ENCODE peak calls at places on chromosomes 4 and X, in nine cellular contexts. One of them, this sample, is unnamed.

GRCh38 chrX:15664487-15665444 is at the start of gene CLTRN:
- DNase-seq in GM06990: no peak
- DNase-seq in Ammon's horn: no peak
- DNase-seq in NCI-H2081: no peak
- DNase-seq in NK-92 treated with Interleukin-12 subunit alpha and Interleukin-12 subunit beta, amount 100 ng/mL, for 24 hours: no peak
- DNase-seq in astrocyte of the cerebellum: no peak
- DNase-seq in thyroid gland: no peak
- DNase-seq in SK-N-SH: no peak
- DNase-seq in AG04450: no peak
- DNase-seq in this sample: peak

GRCh38 chrX:1750267-1750666 is 135.4 kb downstream of the ASMT start:
- DNase-seq in GM06990: no peak
- DNase-seq in Ammon's horn: no peak
- DNase-seq in NCI-H2081: no peak
- DNase-seq in NK-92 treated with Interleukin-12 subunit alpha and Interleukin-12 subunit beta, amount 100 ng/mL, for 24 hours: no peak
- DNase-seq in astrocyte of the cerebellum: no peak
- DNase-seq in thyroid gland: no peak
- DNase-seq in SK-N-SH: no peak
- DNase-seq in AG04450: no peak
- DNase-seq in this sample: no peak

GRCh38 chrX:7159132-7159861 is 11.3 kb upstream of the PUDP start:
- DNase-seq in GM06990: no peak
- DNase-seq in Ammon's horn: no peak
- DNase-seq in NCI-H2081: peak
- DNase-seq in NK-92 treated with Interleukin-12 subunit alpha and Interleukin-12 subunit beta, amount 100 ng/mL, for 24 hours: peak
- DNase-seq in astrocyte of the cerebellum: no peak
- DNase-seq in thyroid gland: no peak
- DNase-seq in SK-N-SH: no peak
- DNase-seq in AG04450: no peak
- DNase-seq in this sample: no peak

GRCh38 chr4:16169491-16169890 is 56.8 kb downstream of the TAPT1 start:
- DNase-seq in GM06990: no peak
- DNase-seq in Ammon's horn: no peak
- DNase-seq in NCI-H2081: no peak
- DNase-seq in NK-92 treated with Interleukin-12 subunit alpha and Interleukin-12 subunit beta, amount 100 ng/mL, for 24 hours: no peak
- DNase-seq in astrocyte of the cerebellum: no peak
- DNase-seq in thyroid gland: no peak
- DNase-seq in SK-N-SH: no peak
- DNase-seq in AG04450: no peak
- DNase-seq in this sample: no peak

GRCh38 chrX:53356186-53356585 is 66.3 kb downstream of the SMC1A start:
- DNase-seq in GM06990: peak
- DNase-seq in Ammon's horn: no peak
- DNase-seq in NCI-H2081: no peak
- DNase-seq in NK-92 treated with Interleukin-12 subunit alpha and Interleukin-12 subunit beta, amount 100 ng/mL, for 24 hours: no peak
- DNase-seq in astrocyte of the cerebellum: no peak
- DNase-seq in thyroid gland: no peak
- DNase-seq in SK-N-SH: peak
- DNase-seq in AG04450: no peak
- DNase-seq in this sample: peak

GRCh38 chr4:56613101-56613862 is 67.8 kb downstream of the HOPX start:
- DNase-seq in GM06990: no peak
- DNase-seq in Ammon's horn: no peak
- DNase-seq in NCI-H2081: no peak
- DNase-seq in NK-92 treated with Interleukin-12 subunit alpha and Interleukin-12 subunit beta, amount 100 ng/mL, for 24 hours: no peak
- DNase-seq in astrocyte of the cerebellum: peak
- DNase-seq in thyroid gland: no peak
- DNase-seq in SK-N-SH: no peak
- DNase-seq in AG04450: peak
- DNase-seq in this sample: peak

GRCh38 chrX:8237718-8238117 is 66.7 kb upstream of the VCX2 start:
- DNase-seq in GM06990: no peak
- DNase-seq in Ammon's horn: no peak
- DNase-seq in NCI-H2081: no peak
- DNase-seq in NK-92 treated with Interleukin-12 subunit alpha and Interleukin-12 subunit beta, amount 100 ng/mL, for 24 hours: no peak
- DNase-seq in astrocyte of the cerebellum: no peak
- DNase-seq in thyroid gland: no peak
- DNase-seq in SK-N-SH: no peak
- DNase-seq in AG04450: no peak
- DNase-seq in this sample: peak

GRCh38 chr4:173367285-173367684 is 3.5 kb upstream of the SAP30 start:
- DNase-seq in GM06990: peak
- DNase-seq in Ammon's horn: no peak
- DNase-seq in NCI-H2081: no peak
- DNase-seq in NK-92 treated with Interleukin-12 subunit alpha and Interleukin-12 subunit beta, amount 100 ng/mL, for 24 hours: no peak
- DNase-seq in astrocyte of the cerebellum: no peak
- DNase-seq in thyroid gland: no peak
- DNase-seq in SK-N-SH: no peak
- DNase-seq in AG04450: no peak
- DNase-seq in this sample: no peak

GRCh38 chr4:75432683-75433082 is 81.5 kb downstream of the RCHY1 start:
- DNase-seq in GM06990: no peak
- DNase-seq in Ammon's horn: no peak
- DNase-seq in NCI-H2081: no peak
- DNase-seq in NK-92 treated with Interleukin-12 subunit alpha and Interleukin-12 subunit beta, amount 100 ng/mL, for 24 hours: no peak
- DNase-seq in astrocyte of the cerebellum: no peak
- DNase-seq in thyroid gland: no peak
- DNase-seq in SK-N-SH: peak
- DNase-seq in AG04450: no peak
- DNase-seq in this sample: peak

GRCh38 chr4:29075366-29075765 is 1644.8 kb upstream of the PCDH7 start:
- DNase-seq in GM06990: no peak
- DNase-seq in Ammon's horn: no peak
- DNase-seq in NCI-H2081: no peak
- DNase-seq in NK-92 treated with Interleukin-12 subunit alpha and Interleukin-12 subunit beta, amount 100 ng/mL, for 24 hours: no peak
- DNase-seq in astrocyte of the cerebellum: no peak
- DNase-seq in thyroid gland: no peak
- DNase-seq in SK-N-SH: no peak
- DNase-seq in AG04450: no peak
- DNase-seq in this sample: no peak

GRCh38 chrX:11143931-11144678 is 33.0 kb downstream of the HCCS start:
- DNase-seq in GM06990: peak
- DNase-seq in Ammon's horn: peak
- DNase-seq in NCI-H2081: peak
- DNase-seq in NK-92 treated with Interleukin-12 subunit alpha and Interleukin-12 subunit beta, amount 100 ng/mL, for 24 hours: peak
- DNase-seq in astrocyte of the cerebellum: peak
- DNase-seq in thyroid gland: peak
- DNase-seq in SK-N-SH: peak
- DNase-seq in AG04450: peak
- DNase-seq in this sample: peak

GRCh38 chr4:184384056-184384809 is 90.1 kb downstream of the IRF2 start:
- DNase-seq in GM06990: peak
- DNase-seq in Ammon's horn: peak
- DNase-seq in NCI-H2081: no peak
- DNase-seq in NK-92 treated with Interleukin-12 subunit alpha and Interleukin-12 subunit beta, amount 100 ng/mL, for 24 hours: peak
- DNase-seq in astrocyte of the cerebellum: peak
- DNase-seq in thyroid gland: no peak
- DNase-seq in SK-N-SH: no peak
- DNase-seq in AG04450: peak
- DNase-seq in this sample: no peak

GRCh38 chr4:90904018-90904417 is 776.8 kb downstream of the CCSER1 start:
- DNase-seq in GM06990: no peak
- DNase-seq in Ammon's horn: no peak
- DNase-seq in NCI-H2081: no peak
- DNase-seq in NK-92 treated with Interleukin-12 subunit alpha and Interleukin-12 subunit beta, amount 100 ng/mL, for 24 hours: no peak
- DNase-seq in astrocyte of the cerebellum: no peak
- DNase-seq in thyroid gland: no peak
- DNase-seq in SK-N-SH: no peak
- DNase-seq in AG04450: no peak
- DNase-seq in this sample: no peak

GRCh38 chr4:121792966-121793365 is 8.2 kb upstream of the EXOSC9 start:
- DNase-seq in GM06990: no peak
- DNase-seq in Ammon's horn: no peak
- DNase-seq in NCI-H2081: no peak
- DNase-seq in NK-92 treated with Interleukin-12 subunit alpha and Interleukin-12 subunit beta, amount 100 ng/mL, for 24 hours: no peak
- DNase-seq in astrocyte of the cerebellum: no peak
- DNase-seq in thyroid gland: no peak
- DNase-seq in SK-N-SH: no peak
- DNase-seq in AG04450: no peak
- DNase-seq in this sample: no peak

GRCh38 chr4:185128272-185129119 is 14.6 kb upstream of the SLC25A4 start:
- DNase-seq in GM06990: peak
- DNase-seq in Ammon's horn: no peak
- DNase-seq in NCI-H2081: no peak
- DNase-seq in NK-92 treated with Interleukin-12 subunit alpha and Interleukin-12 subunit beta, amount 100 ng/mL, for 24 hours: no peak
- DNase-seq in astrocyte of the cerebellum: no peak
- DNase-seq in thyroid gland: peak
- DNase-seq in SK-N-SH: peak
- DNase-seq in AG04450: no peak
- DNase-seq in this sample: peak

GRCh38 chr4:95546866-95547707 is 1.7 kb downstream of the UNC5C start:
- DNase-seq in GM06990: no peak
- DNase-seq in Ammon's horn: peak
- DNase-seq in NCI-H2081: no peak
- DNase-seq in NK-92 treated with Interleukin-12 subunit alpha and Interleukin-12 subunit beta, amount 100 ng/mL, for 24 hours: no peak
- DNase-seq in astrocyte of the cerebellum: no peak
- DNase-seq in thyroid gland: peak
- DNase-seq in SK-N-SH: peak
- DNase-seq in AG04450: no peak
- DNase-seq in this sample: no peak

GRCh38 chr4:106305435-106306055 is 10.5 kb downstream of the TBCK start:
- DNase-seq in GM06990: no peak
- DNase-seq in Ammon's horn: no peak
- DNase-seq in NCI-H2081: no peak
- DNase-seq in NK-92 treated with Interleukin-12 subunit alpha and Interleukin-12 subunit beta, amount 100 ng/mL, for 24 hours: no peak
- DNase-seq in astrocyte of the cerebellum: no peak
- DNase-seq in thyroid gland: no peak
- DNase-seq in SK-N-SH: no peak
- DNase-seq in AG04450: no peak
- DNase-seq in this sample: no peak

GRCh38 chrX:11678174-11678573 is 12.5 kb upstream of the ARHGAP6 start:
- DNase-seq in GM06990: no peak
- DNase-seq in Ammon's horn: no peak
- DNase-seq in NCI-H2081: no peak
- DNase-seq in NK-92 treated with Interleukin-12 subunit alpha and Interleukin-12 subunit beta, amount 100 ng/mL, for 24 hours: no peak
- DNase-seq in astrocyte of the cerebellum: no peak
- DNase-seq in thyroid gland: no peak
- DNase-seq in SK-N-SH: no peak
- DNase-seq in AG04450: no peak
- DNase-seq in this sample: peak

GRCh38 chr4:13201241-13201640 is 282.9 kb downstream of the RAB28 start:
- DNase-seq in GM06990: no peak
- DNase-seq in Ammon's horn: no peak
- DNase-seq in NCI-H2081: no peak
- DNase-seq in NK-92 treated with Interleukin-12 subunit alpha and Interleukin-12 subunit beta, amount 100 ng/mL, for 24 hours: no peak
- DNase-seq in astrocyte of the cerebellum: no peak
- DNase-seq in thyroid gland: no peak
- DNase-seq in SK-N-SH: no peak
- DNase-seq in AG04450: no peak
- DNase-seq in this sample: no peak

GRCh38 chr4:78720994-78721677 is 55.0 kb upstream of the BMP2K start:
- DNase-seq in GM06990: peak
- DNase-seq in Ammon's horn: no peak
- DNase-seq in NCI-H2081: no peak
- DNase-seq in NK-92 treated with Interleukin-12 subunit alpha and Interleukin-12 subunit beta, amount 100 ng/mL, for 24 hours: no peak
- DNase-seq in astrocyte of the cerebellum: no peak
- DNase-seq in thyroid gland: peak
- DNase-seq in SK-N-SH: no peak
- DNase-seq in AG04450: no peak
- DNase-seq in this sample: no peak

GRCh38 chrX:43970528-43970927 is 2.7 kb downstream of the NDP start:
- DNase-seq in GM06990: no peak
- DNase-seq in Ammon's horn: no peak
- DNase-seq in NCI-H2081: no peak
- DNase-seq in NK-92 treated with Interleukin-12 subunit alpha and Interleukin-12 subunit beta, amount 100 ng/mL, for 24 hours: no peak
- DNase-seq in astrocyte of the cerebellum: no peak
- DNase-seq in thyroid gland: no peak
- DNase-seq in SK-N-SH: no peak
- DNase-seq in AG04450: no peak
- DNase-seq in this sample: no peak

GRCh38 chr4:133943081-133943480 is 258.5 kb downstream of the PABPC4L start:
- DNase-seq in GM06990: no peak
- DNase-seq in Ammon's horn: no peak
- DNase-seq in NCI-H2081: no peak
- DNase-seq in NK-92 treated with Interleukin-12 subunit alpha and Interleukin-12 subunit beta, amount 100 ng/mL, for 24 hours: no peak
- DNase-seq in astrocyte of the cerebellum: no peak
- DNase-seq in thyroid gland: no peak
- DNase-seq in SK-N-SH: no peak
- DNase-seq in AG04450: no peak
- DNase-seq in this sample: peak

GRCh38 chr4:156568041-156568440 is 403.6 kb downstream of the PDGFC start:
- DNase-seq in GM06990: no peak
- DNase-seq in Ammon's horn: no peak
- DNase-seq in NCI-H2081: no peak
- DNase-seq in NK-92 treated with Interleukin-12 subunit alpha and Interleukin-12 subunit beta, amount 100 ng/mL, for 24 hours: no peak
- DNase-seq in astrocyte of the cerebellum: no peak
- DNase-seq in thyroid gland: no peak
- DNase-seq in SK-N-SH: no peak
- DNase-seq in AG04450: no peak
- DNase-seq in this sample: peak

GRCh38 chr4:2630556-2631273 is 94.3 kb downstream of the FAM193A start:
- DNase-seq in GM06990: no peak
- DNase-seq in Ammon's horn: no peak
- DNase-seq in NCI-H2081: no peak
- DNase-seq in NK-92 treated with Interleukin-12 subunit alpha and Interleukin-12 subunit beta, amount 100 ng/mL, for 24 hours: no peak
- DNase-seq in astrocyte of the cerebellum: no peak
- DNase-seq in thyroid gland: no peak
- DNase-seq in SK-N-SH: no peak
- DNase-seq in AG04450: no peak
- DNase-seq in this sample: no peak

GRCh38 chrX:130111220-130111934 is 1.1 kb upstream of the ELF4 start:
- DNase-seq in GM06990: no peak
- DNase-seq in Ammon's horn: no peak
- DNase-seq in NCI-H2081: no peak
- DNase-seq in NK-92 treated with Interleukin-12 subunit alpha and Interleukin-12 subunit beta, amount 100 ng/mL, for 24 hours: no peak
- DNase-seq in astrocyte of the cerebellum: no peak
- DNase-seq in thyroid gland: peak
- DNase-seq in SK-N-SH: no peak
- DNase-seq in AG04450: no peak
- DNase-seq in this sample: peak

GRCh38 chr4:5122114-5122513 is 70.8 kb downstream of the STK32B start:
- DNase-seq in GM06990: no peak
- DNase-seq in Ammon's horn: no peak
- DNase-seq in NCI-H2081: no peak
- DNase-seq in NK-92 treated with Interleukin-12 subunit alpha and Interleukin-12 subunit beta, amount 100 ng/mL, for 24 hours: no peak
- DNase-seq in astrocyte of the cerebellum: no peak
- DNase-seq in thyroid gland: no peak
- DNase-seq in SK-N-SH: no peak
- DNase-seq in AG04450: no peak
- DNase-seq in this sample: no peak

GRCh38 chr4:169369634-169370033 is 98.9 kb upstream of the SH3RF1 start:
- DNase-seq in GM06990: no peak
- DNase-seq in Ammon's horn: no peak
- DNase-seq in NCI-H2081: no peak
- DNase-seq in NK-92 treated with Interleukin-12 subunit alpha and Interleukin-12 subunit beta, amount 100 ng/mL, for 24 hours: no peak
- DNase-seq in astrocyte of the cerebellum: no peak
- DNase-seq in thyroid gland: no peak
- DNase-seq in SK-N-SH: no peak
- DNase-seq in AG04450: no peak
- DNase-seq in this sample: no peak

GRCh38 chr4:88195666-88196365 is 37.4 kb upstream of the ABCG2 start:
- DNase-seq in GM06990: no peak
- DNase-seq in Ammon's horn: no peak
- DNase-seq in NCI-H2081: no peak
- DNase-seq in NK-92 treated with Interleukin-12 subunit alpha and Interleukin-12 subunit beta, amount 100 ng/mL, for 24 hours: no peak
- DNase-seq in astrocyte of the cerebellum: no peak
- DNase-seq in thyroid gland: no peak
- DNase-seq in SK-N-SH: no peak
- DNase-seq in AG04450: no peak
- DNase-seq in this sample: no peak

This sample was measured in trophoblast cell.